ENCODE peak calls at places on chromosome 16, in ten cellular contexts. U is mucosa of descending colon, I is fibroblast of mammary gland, V is breast epithelium, T is ascending aorta, R is adrenal gland, S is pancreas, P is foreskin fibroblast, A is hepatocyte, B is cardiac fibroblast. H is an unnamed sample.
A peak's percentile ranks its signal among the peaks of the same experiment; 100 is the strongest.

GRCh38 chr16:86634290-86634689 is 55.9 kb downstream of the FOXL1 start:
- DNase-seq in R (no peak), I (peak; percentile 59), P (peak; percentile 45), U (no peak), S (no peak), A (no peak), V (no peak), T (no peak), B (peak; percentile 34), H (no peak)

GRCh38 chr16:86664518-86665318 is 86.4 kb downstream of the FOXL1 start:
- DNase-seq in P (peak; percentile 99), B (peak; percentile 89), A (peak; percentile 80), T (peak; percentile 90), U (peak; percentile 48), I (peak; percentile 100), V (no peak), S (no peak), R (no peak), H (peak; percentile 85)

GRCh38 chr16:88437367-88437964 is 15.6 kb upstream of the ZFPM1 start:
- DNase-seq in B (peak; percentile 44), P (peak; percentile 58), T (no peak), R (peak; percentile 68), V (no peak), A (peak; percentile 79), S (peak; percentile 91), I (peak; percentile 29), U (peak; percentile 74), H (no peak)

GRCh38 chr16:88920618-88921602 is 54.5 kb upstream of the PABPN1L start:
- DNase-seq in T (peak; percentile 74), B (peak; percentile 77), I (peak; percentile 73), V (no peak), A (peak; percentile 74), R (peak; percentile 69), U (peak; percentile 75), P (peak; percentile 94), S (peak; percentile 83), H (peak; percentile 16)

GRCh38 chr16:11112723-11113348 is 143.2 kb downstream of the SOCS1 start:
- DNase-seq in P (no peak), U (no peak), I (no peak), V (no peak), A (no peak), R (peak; percentile 62), B (no peak), T (no peak), S (no peak), H (no peak)

GRCh38 chr16:77171750-77172635 is 19.0 kb upstream of the MON1B start:
- DNase-seq in R (no peak), A (peak; percentile 83), S (no peak), I (peak; percentile 66), B (peak; percentile 74), V (no peak), U (no peak), P (peak; percentile 73), T (no peak), H (peak; percentile 29)

GRCh38 chr16:8936421-8936820 is 27.3 kb downstream of the USP7 start:
- DNase-seq in S (no peak), T (no peak), U (peak; percentile 70), I (peak; percentile 54), R (peak; percentile 75), A (peak; percentile 71), P (peak; percentile 65), B (peak; percentile 36), V (no peak), H (no peak)

GRCh38 chr16:55189975-55190636 is 133.9 kb upstream of the IRX6 start:
- DNase-seq in P (no peak), I (no peak), S (no peak), A (no peak), V (no peak), B (no peak), U (no peak), T (no peak), R (no peak), H (no peak)

GRCh38 chr16:56332464-56333079 is 92.8 kb downstream of the AMFR start:
- DNase-seq in A (peak; percentile 85), V (no peak), U (peak; percentile 71), I (peak; percentile 72), S (peak; percentile 70), R (peak; percentile 91), T (no peak), P (peak; percentile 85), B (peak; percentile 68), H (peak; percentile 18)

GRCh38 chr16:49608095-49608494 is 234.5 kb downstream of the C16orf78 start:
- DNase-seq in A (peak; percentile 43), T (peak; percentile 43), U (no peak), R (peak; percentile 56), P (peak; percentile 19), V (no peak), B (no peak), S (no peak), I (peak; percentile 23), H (no peak)

GRCh38 chr16:50967827-50968612 is 183.1 kb downstream of the SALL1 start:
- DNase-seq in I (no peak), S (no peak), A (no peak), P (no peak), T (no peak), R (no peak), V (no peak), B (no peak), U (no peak), H (no peak)

GRCh38 chr16:86424968-86425367 is 85.4 kb upstream of the FOXF1 start:
- DNase-seq in V (no peak), S (no peak), R (no peak), P (peak; percentile 9), I (no peak), B (no peak), U (no peak), A (no peak), T (no peak), H (no peak)

DNA sequence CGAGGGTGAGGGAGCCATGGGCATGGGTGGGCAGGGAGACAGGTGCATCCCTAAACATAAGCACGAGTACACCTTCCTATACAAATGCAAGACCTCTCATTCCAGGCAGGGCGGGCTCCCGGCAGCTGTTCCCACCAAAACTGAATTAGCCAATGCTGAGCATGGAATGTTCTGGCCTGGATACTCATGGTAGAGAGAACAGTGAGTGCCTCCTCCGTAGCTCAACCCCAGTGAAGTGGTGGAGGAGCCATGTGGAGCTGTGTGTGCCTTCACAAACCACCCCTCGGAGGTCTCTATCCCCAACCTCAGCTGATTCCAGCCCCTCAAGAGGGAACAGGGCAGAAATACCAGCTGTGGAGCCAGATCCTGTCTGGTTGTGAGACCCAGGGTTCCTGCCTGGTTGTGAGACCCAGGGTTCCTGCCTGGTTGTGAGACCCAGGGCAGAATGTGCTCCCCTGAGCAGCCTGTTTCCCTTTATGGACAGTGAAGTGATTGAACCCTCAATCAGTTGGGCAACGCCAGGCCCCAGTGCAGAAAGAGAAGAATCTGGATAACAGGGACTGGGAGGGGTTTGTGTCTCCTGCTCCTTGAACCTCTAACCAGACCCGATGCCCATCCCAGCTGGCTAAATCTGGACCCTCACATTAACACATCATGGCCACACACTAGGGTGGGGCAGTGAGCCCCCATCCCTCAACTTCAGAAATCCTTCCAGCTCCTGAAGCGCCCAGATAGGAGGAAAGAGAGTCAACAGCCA is 2.4 kb upstream of the CDH16 start:
- DNase-seq in B (no peak), U (no peak), R (no peak), P (no peak), S (no peak), I (no peak), A (no peak), T (no peak), V (no peak), H (no peak)
- H3K4me3 ChIP-seq in B (no peak overlapping the region), U (no peak overlapping the region), R (no peak overlapping the region), P (no peak overlapping the region), S (no peak overlapping the region), I (no peak overlapping the region), A (no peak overlapping the region), T (no peak overlapping the region), V (no peak overlapping the region), H (no peak overlapping the region)

GRCh38 chr16:84675423-84675822 is 24.4 kb upstream of the USP10 start:
- DNase-seq in B (no peak), V (no peak), A (no peak), R (no peak), P (no peak), S (no peak), I (no peak), T (no peak), U (no peak), H (no peak)

GRCh38 chr16:84673561-84673960 is 25.2 kb downstream of the KLHL36 start:
- DNase-seq in I (no peak), V (no peak), A (no peak), R (no peak), B (no peak), S (no peak), U (no peak), T (no peak), P (no peak), H (no peak)

GRCh38 chr16:84680165-84680842 is 19.5 kb upstream of the USP10 start:
- DNase-seq in U (no peak), S (no peak), P (no peak), R (no peak), A (no peak), T (no peak), I (no peak), B (no peak), V (no peak), H (no peak)

GRCh38 chr16:84677849-84678248 is 22.0 kb upstream of the USP10 start:
- DNase-seq in P (no peak), T (no peak), I (no peak), A (no peak), V (no peak), B (no peak), R (no peak), S (no peak), U (no peak), H (no peak)

GRCh38 chr16:84677017-84677803 is 22.6 kb upstream of the USP10 start:
- DNase-seq in R (no peak), A (peak; percentile 23), P (peak; percentile 36), B (no peak), I (no peak), S (no peak), V (no peak), U (no peak), T (no peak), H (no peak)
- TF ChIP-seq CTCF in R (no peak), A (no peak), P (no peak), B (no peak), I (no peak), S (no peak), V (no peak), U (no peak), T (no peak), H (no peak)

GRCh38 chr16:3007957-3008748 is 4.6 kb upstream of the CLDN9 start:
- DNase-seq in P (no peak), A (peak; percentile 76), S (no peak), R (no peak), I (no peak), B (no peak), V (no peak), T (no peak), U (peak; percentile 55), H (no peak)
- H3K4me3 ChIP-seq in P (no peak overlapping the region), A (no peak overlapping the region), S (no peak overlapping the region), R (no peak overlapping the region), I (no peak overlapping the region), B (no peak overlapping the region), V (no peak overlapping the region), T (no peak overlapping the region), U (no peak overlapping the region), H (no peak overlapping the region)

DNA sequence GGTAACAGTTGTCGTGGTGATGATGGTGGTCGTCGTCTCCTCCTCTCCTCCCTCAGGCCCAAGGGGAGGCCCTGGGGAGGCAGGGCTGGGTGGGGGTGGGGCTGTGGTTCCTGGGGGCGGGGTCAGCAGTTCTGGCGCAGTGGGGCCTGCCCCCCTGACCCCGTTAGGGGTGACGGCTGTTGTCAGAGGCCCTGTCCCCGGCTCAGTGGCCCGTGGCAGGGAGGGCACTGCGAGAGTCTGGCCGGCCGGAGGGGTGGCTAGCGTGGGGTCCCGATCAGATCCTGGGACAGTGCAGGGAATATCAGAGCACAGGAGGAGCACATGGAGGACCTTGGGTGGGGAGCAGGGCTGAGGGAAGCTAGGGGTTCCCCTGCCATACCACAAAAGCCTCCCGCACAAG is 2.5 kb downstream of the SEZ6L2 start:
- DNase-seq in P (no peak), B (no peak), U (no peak), R (no peak), A (no peak), T (no peak), I (no peak), S (no peak), V (no peak), H (no peak)
- TF ChIP-seq CTCF in P (no peak), B (no peak), U (no peak), R (no peak), A (no peak), T (no peak), I (no peak), S (no peak), V (no peak), H (no peak)